ENCODE peak calls at places on chromosomes 11 and 22, in eight cellular contexts. U, Y, K, B, N, T, G and V are unnamed samples.

GRCh38 chr22:40703731-40704130 is 24.4 kb downstream of the MCHR1 start:
- DNase-seq in U (no peak), Y (no peak), K (no peak), B (no peak), N (no peak), T (no peak), G (no peak), V (no peak)

GRCh38 chr22:48218889-48219420 is 1456.5 kb downstream of the TBC1D22A start:
- DNase-seq in U (peak), Y (no peak), K (no peak), B (no peak), N (peak), T (no peak), G (no peak), V (no peak)

GRCh38 chr22:48760481-48761238 is 1067.0 kb downstream of the BRD1 start:
- DNase-seq in U (no peak), Y (no peak), K (no peak), B (no peak), N (peak), T (no peak), G (no peak), V (no peak)

GRCh38 chr11:134372536-134372935 is 39.5 kb downstream of the B3GAT1 start:
- DNase-seq in U (no peak), Y (no peak), K (no peak), B (no peak), N (no peak), T (no peak), G (no peak), V (no peak)

GRCh38 chr11:43697679-43698078 is 17.1 kb downstream of the HSD17B12 start:
- DNase-seq in U (no peak), Y (peak), K (no peak), B (no peak), N (no peak), T (no peak), G (peak), V (no peak)

GRCh38 chr11:65899356-65900124 is 648 bp downstream of the FOSL1 start:
- DNase-seq in U (peak), Y (peak), K (no peak), B (peak), N (peak), T (peak), G (peak), V (peak)

GRCh38 chr11:83006877-83007330 is 64.8 kb downstream of the RAB30 start:
- DNase-seq in U (no peak), Y (no peak), K (no peak), B (peak), N (no peak), T (no peak), G (no peak), V (peak)

GRCh38 chr11:124807660-124808270 is 7.6 kb upstream of the MSANTD2 start:
- DNase-seq in U (no peak), Y (no peak), K (no peak), B (no peak), N (no peak), T (no peak), G (no peak), V (no peak)

GRCh38 chr22:31094741-31095140 is 12.6 kb downstream of the SELENOM start:
- DNase-seq in U (no peak), Y (no peak), K (no peak), B (no peak), N (no peak), T (no peak), G (no peak), V (no peak)

GRCh38 chr22:20890975-20891374 is 26.2 kb upstream of the CRKL start:
- DNase-seq in U (no peak), Y (no peak), K (no peak), B (no peak), N (no peak), T (no peak), G (no peak), V (no peak)

GRCh38 chr11:24515632-24516031 is 18.8 kb downstream of the LUZP2 start:
- DNase-seq in U (peak), Y (no peak), K (no peak), B (no peak), N (peak), T (no peak), G (no peak), V (no peak)

GRCh38 chr11:9529333-9529648 is 44.2 kb upstream of the WEE1 start:
- DNase-seq in U (no peak), Y (peak), K (no peak), B (peak), N (no peak), T (no peak), G (no peak), V (no peak)

GRCh38 chr11:113874920-113875413 is 405 bp downstream of the USP28 start:
- DNase-seq in U (peak), Y (no peak), K (peak), B (peak), N (no peak), T (peak), G (peak), V (no peak)

GRCh38 chr11:12258451-12258850 is 118.9 kb upstream of the PARVA start:
- DNase-seq in U (no peak), Y (peak), K (no peak), B (no peak), N (no peak), T (peak), G (peak), V (no peak)

GRCh38 chr22:11627436-11627797 is 3900.6 kb upstream of the OR11H1 start:
- DNase-seq in U (no peak), Y (no peak), K (no peak), B (no peak), N (no peak), T (no peak), G (no peak), V (no peak)

GRCh38 chr22:32764330-32765116 is 37.0 kb upstream of the TIMP3 start:
- DNase-seq in U (peak), Y (peak), K (peak), B (no peak), N (no peak), T (no peak), G (peak), V (no peak)

GRCh38 chr22:37115032-37115431 is 5.5 kb upstream of the TMPRSS6 start:
- DNase-seq in U (no peak), Y (no peak), K (no peak), B (no peak), N (no peak), T (no peak), G (no peak), V (no peak)

GRCh38 chr11:20013346-20014066 is 146.8 kb downstream of the DBX1 start:
- DNase-seq in U (no peak), Y (peak), K (peak), B (no peak), N (no peak), T (no peak), G (peak), V (no peak)

GRCh38 chr11:112128483-112129121 is 35.3 kb downstream of the IL18 start:
- DNase-seq in U (no peak), Y (peak), K (peak), B (peak), N (no peak), T (peak), G (peak), V (no peak)

GRCh38 chr11:26950260-26950719 is 43.6 kb upstream of the FIBIN start:
- DNase-seq in U (no peak), Y (peak), K (peak), B (no peak), N (no peak), T (no peak), G (peak), V (no peak)

GRCh38 chr11:60482361-60482760 is 10.2 kb upstream of the MS4A12 start:
- DNase-seq in U (no peak), Y (no peak), K (no peak), B (no peak), N (no peak), T (no peak), G (no peak), V (peak)

GRCh38 chr22:39088688-39089032 is 8.4 kb upstream of the APOBEC3H start:
- DNase-seq in U (no peak), Y (no peak), K (no peak), B (no peak), N (no peak), T (no peak), G (no peak), V (no peak)

GRCh38 chr11:8765294-8765693 is 82.7 kb downstream of the RPL27A start:
- DNase-seq in U (no peak), Y (peak), K (peak), B (no peak), N (no peak), T (peak), G (peak), V (no peak)

GRCh38 chr11:11152877-11153276 is 200.2 kb downstream of the CSNK2A3 start:
- DNase-seq in U (no peak), Y (no peak), K (no peak), B (no peak), N (no peak), T (no peak), G (no peak), V (no peak)

GRCh38 chr11:11155962-11156815 is 196.9 kb downstream of the CSNK2A3 start:
- DNase-seq in U (peak), Y (no peak), K (no peak), B (peak), N (peak), T (peak), G (no peak), V (peak)

GRCh38 chr11:11157201-11157600 is 195.8 kb downstream of the CSNK2A3 start:
- DNase-seq in U (peak), Y (no peak), K (no peak), B (peak), N (peak), T (peak), G (peak), V (peak)
- TF ChIP-seq CTCF in U (peak), Y (peak), K (peak), B (peak), N (peak), T (peak), G (peak), V (peak)

DNA sequence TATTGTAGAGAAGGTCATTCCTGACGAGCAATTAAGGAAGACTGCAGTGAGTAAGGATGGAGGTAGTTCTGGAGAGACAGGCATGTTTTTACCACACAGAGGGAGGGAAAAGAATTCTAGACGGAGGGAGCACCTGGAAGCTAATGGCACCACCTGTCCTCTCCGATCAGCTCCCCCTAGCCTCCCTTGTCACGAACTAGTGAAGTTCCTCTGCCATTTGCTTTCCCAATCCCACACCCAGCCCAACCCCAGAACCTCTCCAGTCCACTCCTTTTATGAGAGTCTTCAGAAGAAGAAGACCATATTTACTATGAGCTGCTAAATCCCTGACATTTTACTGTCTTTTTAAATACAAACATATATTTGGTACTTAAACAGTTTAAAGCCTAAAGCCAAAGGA is 46.0 kb upstream of the HSPA8 start:
- DNase-seq in U (no peak), Y (no peak), K (no peak), B (no peak), N (no peak), T (no peak), G (no peak), V (no peak)
- H3K27ac ChIP-seq in U (no peak), Y (no peak), K (no peak), B (no peak), N (no peak), T (no peak), G (peak), V (no peak)

DNA sequence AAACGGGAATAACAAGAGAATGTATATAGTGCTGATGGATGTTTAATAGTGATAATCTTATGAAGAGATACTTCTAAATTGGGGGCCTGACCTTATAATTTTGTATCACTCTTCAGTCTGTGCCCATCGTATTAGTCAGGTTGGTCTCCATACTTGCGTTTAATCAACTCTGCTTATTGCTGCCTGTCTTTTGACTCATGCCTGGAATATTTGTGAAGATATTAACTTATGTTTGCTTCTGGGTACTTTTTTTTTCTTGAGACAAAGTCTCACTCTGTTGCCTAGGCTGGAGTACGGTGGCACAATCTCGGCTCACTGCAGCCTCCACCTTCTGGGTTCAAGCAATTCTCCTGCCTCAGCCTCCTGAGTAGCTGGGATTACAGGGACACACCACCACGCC is 24.0 kb downstream of the TMEM135 start:
- DNase-seq in U (no peak), Y (peak), K (no peak), B (no peak), N (no peak), T (no peak), G (no peak), V (no peak)
- H3K4me2 ChIP-seq in U (no peak), Y (no peak), K (no peak), B (no peak), N (no peak), T (no peak), G (no peak), V (no peak)

GRCh38 chr11:5473921-5474320 is 14.6 kb upstream of the OR52D1 start:
- DNase-seq in U (no peak), Y (no peak), K (no peak), B (no peak), N (no peak), T (no peak), G (no peak), V (no peak)

DNA sequence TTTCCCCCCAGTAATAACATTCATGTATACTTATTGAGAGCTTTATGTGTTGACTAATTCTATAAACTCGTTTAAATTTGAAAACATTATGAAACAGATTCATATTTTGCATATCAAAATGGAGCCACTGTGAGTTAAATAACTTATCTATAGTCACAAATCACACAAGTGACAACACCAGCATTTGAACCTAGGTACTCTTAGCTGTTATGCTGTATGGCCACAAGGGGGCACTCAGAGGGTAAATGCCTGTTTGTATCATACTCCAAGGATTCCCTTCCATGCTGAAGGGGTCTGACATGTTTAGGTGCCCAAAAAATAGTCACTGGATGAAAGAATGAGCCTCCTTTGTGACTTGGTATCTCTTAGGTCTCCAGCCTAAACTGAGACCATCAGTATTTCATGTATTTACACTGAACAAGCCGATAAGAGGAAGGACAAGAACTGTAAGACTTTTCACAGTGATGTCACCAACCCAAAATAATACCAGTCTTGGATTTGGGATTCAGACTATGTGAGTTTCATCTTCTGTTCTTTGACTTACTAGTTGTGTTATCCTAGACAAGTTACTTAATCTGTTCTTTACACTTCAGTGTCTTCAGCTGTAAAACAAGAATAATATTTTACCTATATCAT is 12.2 kb upstream of the OR52D1 start:
- DNase-seq in U (peak), Y (peak), K (peak), B (peak), N (peak), T (peak), G (peak), V (peak)
- TF ChIP-seq CTCF in U (peak), Y (peak), K (peak), B (peak), N (peak), T (peak), G (peak), V (peak)

GRCh38 chr11:95346207-95346718 is 115.3 kb upstream of the SESN3 start:
- DNase-seq in U (no peak), Y (no peak), K (no peak), B (no peak), N (no peak), T (no peak), G (no peak), V (no peak)
- H3K27ac ChIP-seq in U (no peak), Y (no peak), K (no peak), B (no peak), N (no peak), T (no peak), G (no peak), V (no peak)

DNA sequence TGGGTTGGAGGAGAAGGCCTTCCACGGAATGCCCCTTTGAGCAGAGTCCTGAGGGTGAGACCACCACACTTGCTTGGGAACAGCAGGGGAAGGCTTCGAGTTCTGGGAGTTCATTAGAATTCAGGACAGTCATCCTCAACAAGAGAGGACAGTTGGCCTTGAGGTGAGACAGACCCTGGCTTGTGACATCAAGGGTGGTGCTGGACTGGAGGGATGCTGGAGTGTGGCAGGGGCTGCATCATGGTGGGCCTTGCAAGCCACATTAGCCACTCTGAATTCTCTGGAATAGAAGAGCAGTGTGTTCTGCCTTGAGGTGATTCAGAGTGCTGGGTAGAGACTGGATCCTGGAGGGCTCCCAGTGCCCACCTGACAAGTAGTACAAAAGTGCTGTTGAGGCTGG is 26.3 kb downstream of the APLP2 start:
- DNase-seq in U (no peak), Y (no peak), K (no peak), B (no peak), N (no peak), T (no peak), G (no peak), V (no peak)
- H3K4me2 ChIP-seq in U (no peak), Y (no peak), K (no peak), B (no peak), N (no peak), T (no peak), G (no peak), V (no peak)

GRCh38 chr11:64543818-64544217 is 47.2 kb upstream of the SLC22A12 start:
- DNase-seq in U (no peak), Y (no peak), K (no peak), B (no peak), N (no peak), T (no peak), G (no peak), V (no peak)
- TF ChIP-seq CTCF in U (no peak), Y (no peak), K (no peak), B (no peak), N (no peak), T (no peak), G (no peak), V (no peak)